ENCODE peak calls at places on chromosomes 11 and 22, in six cellular contexts. T is activated T-helper 1 cell treated with anti-CD3 and anti-CD28 coated beads, Interleukin-12 subunit alpha, Interleukin-12 subunit beta, Interleukin-2, Interleukin-4 antibody, amounts not matched to agents 30 ng/mL and 10 ng/mL and 1 ng/mL, durations not matched to agents 14 hours and 24 hours and 36 hours; O is activated CD4-positive, alpha-beta T cell treated with anti-CD3 and anti-CD28 coated beads for 24 hours; F is fibroblast of the aortic adventitia; C is BJ; B is epithelial cell of esophagus. Z is an unnamed sample.

GRCh38 chr22:22935056-22935545 is 47.5 kb downstream of the IGLL5 start:
- DNase-seq in T (no peak), O (no peak), F (no peak), C (no peak), B (no peak), Z (no peak)

GRCh38 chr22:47022075-47022473 is 259.6 kb downstream of the TBC1D22A start:
- DNase-seq in T (no peak), O (no peak), F (peak; percentile 23), C (no peak), B (no peak), Z (no peak)

GRCh38 chr11:69471329-69472052 is 10.0 kb upstream of the LINC01488 start:
- DNase-seq in T (no peak), O (no peak), F (no peak), C (no peak), B (peak; percentile 36), Z (no peak)

GRCh38 chr11:39236916-39237315 is 2222.5 kb downstream of the LRRC4C start:
- DNase-seq in T (no peak), O (no peak), F (no peak), C (no peak), B (peak; percentile 7), Z (no peak)

GRCh38 chr11:2578006-2578933 is 121.5 kb downstream of the KCNQ1OT1 start:
- DNase-seq in T (no peak), O (no peak), F (no peak), C (no peak), B (no peak), Z (no peak)

GRCh38 chr11:69010361-69010891 is 2.6 kb downstream of the MRGPRF start:
- DNase-seq in T (no peak), O (no peak), F (no peak), C (no peak), B (peak; percentile 37), Z (no peak)

GRCh38 chr11:45872513-45873356 is 12.7 kb upstream of the MAPK8IP1 start:
- DNase-seq in T (no peak), O (no peak), F (peak; percentile 65), C (peak; percentile 84), B (peak; percentile 78), Z (no peak)

GRCh38 chr11:73059915-73060314 is 82.2 kb downstream of the FCHSD2 start:
- DNase-seq in T (no peak), O (no peak), F (no peak), C (no peak), B (peak; percentile 30), Z (no peak)

GRCh38 chr11:35588627-35589026 is 29.6 kb upstream of the FJX1 start:
- DNase-seq in T (no peak), O (no peak), F (peak; percentile 60), C (peak; percentile 36), B (peak; percentile 67), Z (no peak)

Z was measured in NK-92 treated with Interleukin-12 subunit alpha and Interleukin-12 subunit beta, amount 100 ng/mL, for 24 hours.